ENCODE peak calls at places on chromosomes 13 and 19, in four cellular contexts. One of them, this sample, is unnamed.

GRCh38 chr19:2253106-2254051 is 2.8 kb downstream of the JSRP1 start:
- DNase-seq in IMR-90: no peak
- DNase-seq in SK-N-SH: peak
- DNase-seq in HepG2: peak
- DNase-seq in this sample: no peak

GRCh38 chr13:29101404-29101803 is 281.3 kb downstream of the MTUS2 start:
- DNase-seq in IMR-90: no peak
- DNase-seq in SK-N-SH: no peak
- DNase-seq in HepG2: no peak
- DNase-seq in this sample: no peak

GRCh38 chr19:5718032-5718578 is 1.8 kb downstream of the LONP1 start:
- DNase-seq in IMR-90: peak
- DNase-seq in SK-N-SH: no peak
- DNase-seq in HepG2: no peak
- DNase-seq in this sample: no peak

GRCh38 chr13:49042476-49042875 is 66.8 kb downstream of the FNDC3A start:
- DNase-seq in IMR-90: peak
- DNase-seq in SK-N-SH: no peak
- DNase-seq in HepG2: no peak
- DNase-seq in this sample: no peak

GRCh38 chr13:107767119-107767518 is 448.2 kb downstream of the LIG4 start:
- DNase-seq in IMR-90: no peak
- DNase-seq in SK-N-SH: peak
- DNase-seq in HepG2: no peak
- DNase-seq in this sample: no peak

GRCh38 chr13:101785858-101786257 is 333.4 kb downstream of the ITGBL1 start:
- DNase-seq in IMR-90: peak
- DNase-seq in SK-N-SH: peak
- DNase-seq in HepG2: peak
- DNase-seq in this sample: no peak

GRCh38 chr19:1245884-1246816 is 2.2 kb upstream of the MIDN start:
- DNase-seq in IMR-90: no peak
- DNase-seq in SK-N-SH: no peak
- DNase-seq in HepG2: peak
- DNase-seq in this sample: no peak

GRCh38 chr19:47778089-47778953 is at the start of gene SELENOW:
- DNase-seq in IMR-90: peak
- DNase-seq in SK-N-SH: peak
- DNase-seq in HepG2: peak
- DNase-seq in this sample: peak

GRCh38 chr13:89066868-89067466 is 1395.8 kb downstream of the SLITRK5 start:
- DNase-seq in IMR-90: peak
- DNase-seq in SK-N-SH: peak
- DNase-seq in HepG2: peak
- DNase-seq in this sample: peak

GRCh38 chr19:18999896-19000620 is 33.3 kb downstream of the SUGP2 start:
- DNase-seq in IMR-90: peak
- DNase-seq in SK-N-SH: peak
- DNase-seq in HepG2: no peak
- DNase-seq in this sample: no peak

GRCh38 chr13:98874029-98874397 is 103.9 kb downstream of the DOCK9 start:
- DNase-seq in IMR-90: no peak
- DNase-seq in SK-N-SH: no peak
- DNase-seq in HepG2: no peak
- DNase-seq in this sample: no peak

GRCh38 chr13:76271728-76272232 is 614.4 kb downstream of the KCTD12 start:
- DNase-seq in IMR-90: peak
- DNase-seq in SK-N-SH: no peak
- DNase-seq in HepG2: no peak
- DNase-seq in this sample: no peak

GRCh38 chr13:23570931-23571330 is 719 bp downstream of the TNFRSF19 start:
- DNase-seq in IMR-90: peak
- DNase-seq in SK-N-SH: no peak
- DNase-seq in HepG2: peak
- DNase-seq in this sample: no peak

GRCh38 chr13:20387441-20387971 is 138.2 kb downstream of the CRYL1 start:
- DNase-seq in IMR-90: peak
- DNase-seq in SK-N-SH: no peak
- DNase-seq in HepG2: no peak
- DNase-seq in this sample: no peak

GRCh38 chr13:105063676-105064075 is 1471.8 kb downstream of the EFNB2 start:
- DNase-seq in IMR-90: peak
- DNase-seq in SK-N-SH: no peak
- DNase-seq in HepG2: no peak
- DNase-seq in this sample: no peak
- TF ChIP-seq MXI1 in IMR-90: no peak
- TF ChIP-seq MXI1 in SK-N-SH: no peak
- TF ChIP-seq MXI1 in HepG2: no peak
- TF ChIP-seq MXI1 in this sample: no peak

GRCh38 chr13:51292000-51292550 is 47.4 kb upstream of the SERPINE3 start:
- DNase-seq in IMR-90: peak
- DNase-seq in SK-N-SH: no peak
- DNase-seq in HepG2: no peak
- DNase-seq in this sample: no peak
- TF ChIP-seq MXI1 in IMR-90: no peak
- TF ChIP-seq MXI1 in SK-N-SH: no peak
- TF ChIP-seq MXI1 in HepG2: no peak
- TF ChIP-seq MXI1 in this sample: no peak

GRCh38 chr19:50639121-50640112 is at the start of gene SYT3:
- DNase-seq in IMR-90: peak
- DNase-seq in SK-N-SH: peak
- DNase-seq in HepG2: no peak
- DNase-seq in this sample: peak
- TF ChIP-seq MXI1 in IMR-90: no peak
- TF ChIP-seq MXI1 in SK-N-SH: peak
- TF ChIP-seq MXI1 in HepG2: no peak
- TF ChIP-seq MXI1 in this sample: no peak

GRCh38 chr13:73060251-73061160 is 1.7 kb downstream of the KLF5 start:
- DNase-seq in IMR-90: peak
- DNase-seq in SK-N-SH: peak
- DNase-seq in HepG2: no peak
- DNase-seq in this sample: peak

GRCh38 chr13:73062368-73062767 is 3.6 kb downstream of the KLF5 start:
- DNase-seq in IMR-90: no peak
- DNase-seq in SK-N-SH: no peak
- DNase-seq in HepG2: no peak
- DNase-seq in this sample: no peak

GRCh38 chr13:73063166-73063565 is 4.4 kb downstream of the KLF5 start:
- DNase-seq in IMR-90: no peak
- DNase-seq in SK-N-SH: no peak
- DNase-seq in HepG2: no peak
- DNase-seq in this sample: no peak

GRCh38 chr13:73059460-73060250 is 850 bp downstream of the KLF5 start:
- DNase-seq in IMR-90: peak
- DNase-seq in SK-N-SH: no peak
- DNase-seq in HepG2: peak
- DNase-seq in this sample: peak

DNA sequence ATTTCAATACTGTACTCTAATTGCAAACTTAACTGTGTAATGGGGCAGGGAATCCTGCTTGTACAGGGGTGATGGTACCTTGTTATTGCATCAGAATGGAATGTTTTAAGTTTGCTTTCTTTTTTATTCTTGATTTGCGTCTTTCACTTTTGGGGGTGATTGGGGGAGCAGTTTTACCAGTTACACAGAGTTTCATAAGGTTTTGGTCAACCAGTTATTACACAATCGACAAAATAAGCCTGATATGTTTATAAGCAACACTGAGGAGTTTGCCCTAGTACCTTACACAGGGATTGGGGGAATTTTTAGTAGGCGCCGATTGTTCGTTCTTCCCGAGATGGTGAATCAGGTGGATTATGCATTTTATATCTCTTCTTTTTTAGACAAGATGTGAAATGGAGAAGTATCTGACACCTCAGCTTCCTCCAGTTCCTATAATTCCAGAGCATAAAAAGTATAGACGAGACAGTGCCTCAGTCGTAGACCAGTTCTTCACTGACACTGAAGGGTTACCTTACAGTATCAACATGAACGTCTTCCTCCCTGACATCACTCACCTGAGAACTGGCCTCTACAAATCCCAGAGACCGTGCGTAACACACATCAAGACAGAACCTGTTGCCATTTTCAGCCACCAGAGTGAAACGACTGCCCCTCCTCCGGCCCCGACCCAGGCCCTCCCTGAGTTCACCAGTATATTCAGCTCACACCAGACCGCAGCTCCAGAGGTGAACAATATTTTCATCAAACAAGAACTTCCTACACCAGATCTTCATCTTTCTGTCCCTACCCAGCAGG is 2.9 kb downstream of the KLF5 start:
- DNase-seq in IMR-90: no peak
- DNase-seq in SK-N-SH: no peak
- DNase-seq in HepG2: no peak
- DNase-seq in this sample: no peak
- TF ChIP-seq MXI1 in IMR-90: no peak
- TF ChIP-seq MXI1 in SK-N-SH: no peak
- TF ChIP-seq MXI1 in HepG2: no peak
- TF ChIP-seq MXI1 in this sample: no peak